ENCODE peak calls at places on chromosomes 6 and 20, in ten cellular contexts. Y is activated naive CD8-positive, alpha-beta T cell treated with anti-CD3 and anti-CD28 coated beads, Interleukin-2, amount 50 U/mL, for 24 hours; W is LoVo; Z is CD8-positive, alpha-beta memory T cell; I is heart right ventricle; N is T-helper 1 cell; X is DMS53; G is dermis blood vessel endothelial cell; H is anterior cingulate cortex; S is neuronal stem cell. T is an unnamed sample.

GRCh38 chr6:154448448-154449096 is 61.9 kb downstream of the CNKSR3 start:
- DNase-seq in Y (no peak), W (no peak), Z (no peak), I (peak; percentile 60), N (no peak), X (peak; percentile 34), G (peak; percentile 86), H (no peak), S (no peak), T (no peak)

GRCh38 chr6:57224769-57225515 is 2.8 kb upstream of the RAB23 start:
- DNase-seq in Y (no peak), W (no peak), Z (no peak), I (no peak), N (no peak), X (no peak), G (no peak), H (no peak), S (no peak), T (no peak)

GRCh38 chr20:4951299-4951698 is 50.0 kb downstream of the SLC23A2 start:
- DNase-seq in Y (no peak), W (no peak), Z (no peak), I (peak; percentile 38), N (no peak), X (peak; percentile 16), G (peak; percentile 96), H (peak; percentile 70), S (no peak), T (no peak)

GRCh38 chr6:143167224-143167623 is 106.5 kb downstream of the AIG1 start:
- DNase-seq in Y (no peak), W (no peak), Z (no peak), I (no peak), N (no peak), X (no peak), G (no peak), H (no peak), S (no peak), T (no peak)

GRCh38 chr20:8079976-8080375 is 52.1 kb upstream of the PLCB1 start:
- DNase-seq in Y (no peak), W (no peak), Z (no peak), I (no peak), N (no peak), X (no peak), G (no peak), H (no peak), S (no peak), T (no peak)

GRCh38 chr6:108120311-108120710 is 45.5 kb upstream of the NR2E1 start:
- DNase-seq in Y (no peak), W (no peak), Z (no peak), I (no peak), N (no peak), X (no peak), G (no peak), H (no peak), S (peak; percentile 36), T (no peak)

GRCh38 chr20:41617059-41617921 is 887 bp downstream of the CHD6 start:
- DNase-seq in Y (peak; percentile 37), W (no peak), Z (peak; percentile 38), I (peak; percentile 37), N (peak; percentile 40), X (peak; percentile 60), G (peak; percentile 58), H (no peak), S (peak; percentile 30), T (peak; percentile 45)

GRCh38 chr6:34888874-34889555 is at the start of gene ANKS1A:
- DNase-seq in Y (peak; percentile 94), W (peak; percentile 89), Z (peak; percentile 91), I (peak; percentile 83), N (peak; percentile 86), X (peak; percentile 92), G (peak; percentile 66), H (peak; percentile 81), S (peak; percentile 74), T (peak; percentile 76)

GRCh38 chr6:44739163-44739562 is 351.7 kb downstream of the CDC5L start:
- DNase-seq in Y (no peak), W (no peak), Z (no peak), I (no peak), N (no peak), X (no peak), G (no peak), H (no peak), S (no peak), T (no peak)

GRCh38 chr20:4326194-4327065 is 311.1 kb upstream of the RNF24 start:
- DNase-seq in Y (no peak), W (peak; percentile 1), Z (no peak), I (peak; percentile 23), N (no peak), X (no peak), G (no peak), H (no peak), S (no peak), T (no peak)

GRCh38 chr20:25288291-25289181 is 40.7 kb downstream of the PYGB start:
- DNase-seq in Y (no peak), W (no peak), Z (no peak), I (no peak), N (no peak), X (no peak), G (no peak), H (no peak), S (no peak), T (no peak)

GRCh38 chr6:12595161-12595792 is 121.3 kb upstream of the PHACTR1 start:
- DNase-seq in Y (no peak), W (no peak), Z (no peak), I (no peak), N (no peak), X (no peak), G (peak; percentile 47), H (no peak), S (no peak), T (no peak)

T was measured in HepG2.